ENCODE peak calls at places on chromosomes 3 and 15, in seven cellular contexts. D, I, N, U, P, S and H are unnamed samples.

GRCh38 chr3:148598619-148599018 is 99.1 kb upstream of the AGTR1 start:
- DNase-seq in D (no peak), I (no peak), N (no peak), U (no peak), P (no peak), S (no peak), H (no peak)

GRCh38 chr15:73620078-73620477 is 13.1 kb downstream of the NPTN start:
- DNase-seq in D (no peak), I (no peak), N (no peak), U (no peak), P (no peak), S (no peak), H (no peak)

GRCh38 chr3:135558906-135559305 is 406.6 kb upstream of the PPP2R3A start:
- DNase-seq in D (no peak), I (no peak), N (no peak), U (no peak), P (no peak), S (no peak), H (peak; percentile 17)

GRCh38 chr15:74422723-74423442 is 10.9 kb downstream of the SEMA7A start:
- DNase-seq in D (peak; percentile 88), I (no peak), N (peak; percentile 94), U (no peak), P (no peak), S (no peak), H (no peak)

GRCh38 chr3:106728315-106728821 is 648.9 kb upstream of the CCDC54 start:
- DNase-seq in D (peak; percentile 97), I (peak; percentile 96), N (peak; percentile 93), U (peak; percentile 96), P (no peak), S (peak; percentile 9), H (peak; percentile 94)

GRCh38 chr3:150074697-150075416 is 104.2 kb upstream of the PFN2 start:
- DNase-seq in D (no peak), I (no peak), N (no peak), U (no peak), P (no peak), S (no peak), H (no peak)

GRCh38 chr3:193560870-193561269 is 6.2 kb upstream of the ATP13A4 start:
- DNase-seq in D (no peak), I (no peak), N (no peak), U (no peak), P (no peak), S (no peak), H (no peak)

GRCh38 chr3:105355355-105356063 is 11.2 kb upstream of the ALCAM start:
- DNase-seq in D (peak; percentile 61), I (no peak), N (no peak), U (no peak), P (no peak), S (no peak), H (no peak)

GRCh38 chr15:43423793-43424192 is 52.9 kb downstream of the TUBGCP4 start:
- DNase-seq in D (no peak), I (no peak), N (no peak), U (no peak), P (no peak), S (no peak), H (no peak)

GRCh38 chr3:185024966-185025365 is 127.9 kb downstream of the C3orf70 start:
- DNase-seq in D (no peak), I (no peak), N (no peak), U (no peak), P (no peak), S (no peak), H (no peak)

GRCh38 chr3:128447561-128448013 is 19.1 kb downstream of the DNAJB8 start:
- DNase-seq in D (no peak), I (no peak), N (no peak), U (no peak), P (no peak), S (no peak), H (no peak)

GRCh38 chr3:179666436-179667035 is 13.7 kb downstream of the USP13 start:
- DNase-seq in D (peak; percentile 15), I (no peak), N (no peak), U (peak; percentile 27), P (no peak), S (no peak), H (no peak)

GRCh38 chr3:10816019-10816862 is at the start of gene SLC6A11:
- DNase-seq in D (peak; percentile 11), I (no peak), N (no peak), U (no peak), P (no peak), S (no peak), H (no peak)

GRCh38 chr3:36969540-36970432 is 23.1 kb downstream of the EPM2AIP1 start:
- DNase-seq in D (peak; percentile 65), I (no peak), N (peak; percentile 71), U (peak; percentile 66), P (peak; percentile 29), S (no peak), H (no peak)

GRCh38 chr3:146131616-146132410 is 29.2 kb downstream of the PLOD2 start:
- DNase-seq in D (peak; percentile 92), I (peak; percentile 73), N (peak; percentile 74), U (no peak), P (no peak), S (no peak), H (peak; percentile 79)

GRCh38 chr3:133781570-133781969 is 24.0 kb upstream of the SRPRB start:
- DNase-seq in D (no peak), I (no peak), N (no peak), U (no peak), P (no peak), S (no peak), H (no peak)

GRCh38 chr15:82043726-82044372 is 2.0 kb downstream of the MEX3B start:
- DNase-seq in D (peak; percentile 75), I (no peak), N (peak; percentile 16), U (no peak), P (no peak), S (no peak), H (no peak)

GRCh38 chr3:18751514-18751913 is 326.4 kb upstream of the SATB1 start:
- DNase-seq in D (no peak), I (no peak), N (no peak), U (no peak), P (no peak), S (no peak), H (no peak)

GRCh38 chr15:60223161-60223560 is 174.6 kb downstream of the ANXA2 start:
- DNase-seq in D (no peak), I (no peak), N (no peak), U (no peak), P (no peak), S (no peak), H (no peak)

GRCh38 chr15:63983071-63983711 is 63.1 kb downstream of the DAPK2 start:
- DNase-seq in D (no peak), I (no peak), N (no peak), U (peak; percentile 71), P (peak; percentile 13), S (no peak), H (no peak)
- H3K4me3 ChIP-seq in D (no peak overlapping the region), I (no peak overlapping the region), N (no peak overlapping the region), U (no peak overlapping the region), P (no peak overlapping the region), S (no peak overlapping the region), H (no peak overlapping the region)

GRCh38 chr3:40518067-40518466 is 6.7 kb upstream of the ZNF621 start:
- DNase-seq in D (no peak), I (no peak), N (no peak), U (no peak), P (no peak), S (no peak), H (no peak)
- H3K4me3 ChIP-seq in D (no peak overlapping the region), I (no peak overlapping the region), N (no peak overlapping the region), U (no peak overlapping the region), P (no peak overlapping the region), S (no peak overlapping the region), H (no peak overlapping the region)

DNA sequence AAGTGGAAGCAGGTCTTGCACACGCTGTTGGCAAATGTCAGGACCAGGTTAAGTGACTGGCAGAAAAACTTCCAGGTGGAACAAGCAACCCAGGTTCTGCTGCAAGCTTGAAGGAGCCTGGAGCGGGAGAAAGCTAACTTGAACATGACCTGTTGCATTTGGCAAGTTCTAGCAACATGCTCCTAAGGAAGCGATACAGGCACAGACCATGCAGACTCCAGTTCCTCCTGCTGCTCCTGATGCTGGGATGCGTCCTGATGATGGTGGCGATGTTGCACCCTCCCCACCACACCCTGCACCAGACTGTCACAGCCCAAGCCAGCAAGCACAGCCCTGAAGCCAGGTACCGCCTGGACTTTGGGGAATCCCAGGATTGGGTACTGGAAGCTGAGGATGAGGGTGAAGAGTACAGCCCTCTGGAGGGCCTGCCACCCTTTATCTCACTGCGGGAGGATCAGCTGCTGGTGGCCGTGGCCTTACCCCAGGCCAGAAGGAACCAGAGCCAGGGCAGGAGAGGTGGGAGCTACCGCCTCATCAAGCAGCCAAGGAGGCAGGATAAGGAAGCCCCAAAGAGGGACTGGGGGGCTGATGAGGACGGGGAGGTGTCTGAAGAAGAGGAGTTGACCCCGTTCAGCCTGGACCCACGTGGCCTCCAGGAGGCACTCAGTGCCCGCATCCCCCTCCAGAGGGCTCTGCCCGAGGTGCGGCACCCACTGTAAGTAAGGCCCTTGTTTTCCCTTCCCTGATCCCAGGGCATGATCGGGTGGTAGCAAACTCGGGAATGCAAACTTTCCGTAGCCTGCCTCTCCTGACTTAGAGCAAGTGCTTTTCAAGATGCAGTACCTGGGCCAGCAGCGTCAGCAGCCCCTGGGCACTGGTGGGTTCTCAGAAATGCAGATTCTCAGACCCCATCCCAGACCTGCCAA is 759 bp downstream of the GALNT15 start:
- DNase-seq in D (peak; percentile 41), I (no peak), N (no peak), U (no peak), P (no peak), S (no peak), H (no peak)
- H3K4me3 ChIP-seq in D (peak overlapping the region; percentile 67), I (no peak overlapping the region), N (peak overlapping the region; percentile 38), U (no peak overlapping the region), P (no peak overlapping the region), S (no peak overlapping the region), H (peak overlapping the region; percentile 40)

GRCh38 chr15:83446417-83446816 is 724 bp upstream of the SH3GL3 start:
- DNase-seq in D (no peak), I (no peak), N (no peak), U (no peak), P (no peak), S (no peak), H (no peak)

GRCh38 chr15:83446904-83447708 is at the start of gene SH3GL3:
- DNase-seq in D (peak; percentile 93), I (peak; percentile 47), N (peak; percentile 66), U (peak; percentile 80), P (peak; percentile 48), S (peak; percentile 63), H (peak; percentile 48)

GRCh38 chr15:83449250-83449671 is 2.1 kb downstream of the SH3GL3 start:
- DNase-seq in D (no peak), I (no peak), N (no peak), U (no peak), P (no peak), S (no peak), H (no peak)

GRCh38 chr15:83445653-83446052 is 1.5 kb upstream of the SH3GL3 start:
- DNase-seq in D (no peak), I (no peak), N (no peak), U (no peak), P (no peak), S (no peak), H (no peak)

DNA sequence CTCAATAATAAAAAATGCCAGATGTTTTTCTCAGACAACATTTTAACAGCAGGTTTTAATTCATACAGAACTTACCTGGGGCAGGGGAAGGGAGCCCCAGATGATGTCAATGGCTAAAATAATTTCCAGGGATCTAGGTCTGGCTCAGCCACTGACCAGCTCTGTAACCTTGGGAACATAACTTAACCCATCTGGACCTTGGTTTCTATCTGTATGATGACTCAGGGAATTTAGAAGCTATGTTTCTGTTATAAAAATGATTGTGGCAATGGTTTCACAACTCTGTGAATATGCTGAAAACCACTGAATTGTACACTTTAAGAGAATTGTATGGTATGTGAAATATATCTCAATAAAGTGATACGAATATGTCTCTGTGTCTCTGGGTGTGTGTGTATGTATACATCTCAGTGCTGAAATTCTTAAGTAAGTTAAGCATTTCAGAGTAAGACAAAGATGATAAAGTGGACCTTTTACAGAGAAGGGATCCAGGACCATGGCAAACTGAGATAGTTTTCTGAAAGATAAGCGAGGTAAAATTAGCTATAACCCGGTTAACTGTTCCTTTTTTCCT is 2.9 kb downstream of the SH3GL3 start:
- DNase-seq in D (peak; percentile 73), I (no peak), N (peak; percentile 20), U (no peak), P (no peak), S (no peak), H (no peak)
- H3K4me3 ChIP-seq in D (no peak overlapping the region), I (no peak overlapping the region), N (no peak overlapping the region), U (no peak overlapping the region), P (no peak overlapping the region), S (no peak overlapping the region), H (no peak overlapping the region)